ENCODE peak calls at places on chromosome 6, in seven cellular contexts. One of them, this sample, is unnamed.

GRCh38 chr6:40788661-40789111 is 201.5 kb upstream of the LRFN2 start:
- DNase-seq in heart left ventricle: no peak
- DNase-seq in hepatocyte: no peak
- DNase-seq in T-helper 17 cell: no peak
- DNase-seq in LoVo: no peak
- DNase-seq in G401: no peak
- DNase-seq in CD4-positive, alpha-beta T cell: no peak
- DNase-seq in this sample: no peak

GRCh38 chr6:99119109-99120031 is 171.6 kb upstream of the FBXL4 start:
- DNase-seq in heart left ventricle: no peak
- DNase-seq in hepatocyte: peak
- DNase-seq in T-helper 17 cell: no peak
- DNase-seq in LoVo: peak
- DNase-seq in G401: peak
- DNase-seq in CD4-positive, alpha-beta T cell: peak
- DNase-seq in this sample: no peak

GRCh38 chr6:6700871-6701270 is 112.4 kb downstream of the LY86 start:
- DNase-seq in heart left ventricle: no peak
- DNase-seq in hepatocyte: no peak
- DNase-seq in T-helper 17 cell: no peak
- DNase-seq in LoVo: no peak
- DNase-seq in G401: no peak
- DNase-seq in CD4-positive, alpha-beta T cell: no peak
- DNase-seq in this sample: no peak

GRCh38 chr6:63352587-63353281 is 33.0 kb upstream of the LGSN start:
- DNase-seq in heart left ventricle: no peak
- DNase-seq in hepatocyte: peak
- DNase-seq in T-helper 17 cell: no peak
- DNase-seq in LoVo: peak
- DNase-seq in G401: peak
- DNase-seq in CD4-positive, alpha-beta T cell: no peak
- DNase-seq in this sample: peak

GRCh38 chr6:168645326-168645725 is 204.3 kb downstream of the SMOC2 start:
- DNase-seq in heart left ventricle: no peak
- DNase-seq in hepatocyte: no peak
- DNase-seq in T-helper 17 cell: no peak
- DNase-seq in LoVo: no peak
- DNase-seq in G401: no peak
- DNase-seq in CD4-positive, alpha-beta T cell: no peak
- DNase-seq in this sample: no peak

GRCh38 chr6:148947621-148948444 is 201.0 kb downstream of the UST start:
- DNase-seq in heart left ventricle: peak
- DNase-seq in hepatocyte: peak
- DNase-seq in T-helper 17 cell: peak
- DNase-seq in LoVo: peak
- DNase-seq in G401: peak
- DNase-seq in CD4-positive, alpha-beta T cell: peak
- DNase-seq in this sample: peak

GRCh38 chr6:30169658-30170614 is 6.6 kb downstream of the TRIM15 start:
- DNase-seq in heart left ventricle: no peak
- DNase-seq in hepatocyte: peak
- DNase-seq in T-helper 17 cell: no peak
- DNase-seq in LoVo: peak
- DNase-seq in G401: peak
- DNase-seq in CD4-positive, alpha-beta T cell: no peak
- DNase-seq in this sample: peak

GRCh38 chr6:21522773-21523490 is 70.6 kb upstream of the SOX4 start:
- DNase-seq in heart left ventricle: no peak
- DNase-seq in hepatocyte: no peak
- DNase-seq in T-helper 17 cell: no peak
- DNase-seq in LoVo: no peak
- DNase-seq in G401: peak
- DNase-seq in CD4-positive, alpha-beta T cell: no peak
- DNase-seq in this sample: peak

GRCh38 chr6:126153661-126154060 is 167.3 kb downstream of the TRMT11 start:
- DNase-seq in heart left ventricle: no peak
- DNase-seq in hepatocyte: no peak
- DNase-seq in T-helper 17 cell: no peak
- DNase-seq in LoVo: no peak
- DNase-seq in G401: no peak
- DNase-seq in CD4-positive, alpha-beta T cell: no peak
- DNase-seq in this sample: peak

GRCh38 chr6:108029226-108029921 is 45.2 kb downstream of the OSTM1 start:
- DNase-seq in heart left ventricle: no peak
- DNase-seq in hepatocyte: no peak
- DNase-seq in T-helper 17 cell: no peak
- DNase-seq in LoVo: no peak
- DNase-seq in G401: peak
- DNase-seq in CD4-positive, alpha-beta T cell: no peak
- DNase-seq in this sample: no peak

GRCh38 chr6:170597278-170597677 is 12.8 kb upstream of the PDCD2 start:
- DNase-seq in heart left ventricle: no peak
- DNase-seq in hepatocyte: no peak
- DNase-seq in T-helper 17 cell: no peak
- DNase-seq in LoVo: no peak
- DNase-seq in G401: no peak
- DNase-seq in CD4-positive, alpha-beta T cell: no peak
- DNase-seq in this sample: no peak

GRCh38 chr6:167282165-167282564 is 8.9 kb upstream of the UNC93A start:
- DNase-seq in heart left ventricle: no peak
- DNase-seq in hepatocyte: no peak
- DNase-seq in T-helper 17 cell: no peak
- DNase-seq in LoVo: no peak
- DNase-seq in G401: no peak
- DNase-seq in CD4-positive, alpha-beta T cell: no peak
- DNase-seq in this sample: no peak

GRCh38 chr6:30200551-30201281 is 12.5 kb downstream of the TRIM26 start:
- DNase-seq in heart left ventricle: no peak
- DNase-seq in hepatocyte: no peak
- DNase-seq in T-helper 17 cell: no peak
- DNase-seq in LoVo: no peak
- DNase-seq in G401: no peak
- DNase-seq in CD4-positive, alpha-beta T cell: no peak
- DNase-seq in this sample: no peak

GRCh38 chr6:10809098-10809497 is 29.2 kb downstream of the MAK start:
- DNase-seq in heart left ventricle: no peak
- DNase-seq in hepatocyte: no peak
- DNase-seq in T-helper 17 cell: no peak
- DNase-seq in LoVo: no peak
- DNase-seq in G401: no peak
- DNase-seq in CD4-positive, alpha-beta T cell: no peak
- DNase-seq in this sample: no peak

GRCh38 chr6:64437996-64438395 is 802.4 kb downstream of the PHF3 start:
- DNase-seq in heart left ventricle: no peak
- DNase-seq in hepatocyte: no peak
- DNase-seq in T-helper 17 cell: no peak
- DNase-seq in LoVo: no peak
- DNase-seq in G401: no peak
- DNase-seq in CD4-positive, alpha-beta T cell: no peak
- DNase-seq in this sample: no peak

GRCh38 chr6:138504764-138505689 is 5.7 kb upstream of the NHSL1 start:
- DNase-seq in heart left ventricle: no peak
- DNase-seq in hepatocyte: no peak
- DNase-seq in T-helper 17 cell: no peak
- DNase-seq in LoVo: peak
- DNase-seq in G401: no peak
- DNase-seq in CD4-positive, alpha-beta T cell: no peak
- DNase-seq in this sample: no peak

GRCh38 chr6:56255370-56255769 is 8.0 kb upstream of the COL21A1 start:
- DNase-seq in heart left ventricle: no peak
- DNase-seq in hepatocyte: no peak
- DNase-seq in T-helper 17 cell: no peak
- DNase-seq in LoVo: no peak
- DNase-seq in G401: no peak
- DNase-seq in CD4-positive, alpha-beta T cell: no peak
- DNase-seq in this sample: no peak

GRCh38 chr6:158500016-158500735 is 59.7 kb upstream of the TMEM181 start:
- DNase-seq in heart left ventricle: no peak
- DNase-seq in hepatocyte: no peak
- DNase-seq in T-helper 17 cell: no peak
- DNase-seq in LoVo: no peak
- DNase-seq in G401: peak
- DNase-seq in CD4-positive, alpha-beta T cell: no peak
- DNase-seq in this sample: no peak

GRCh38 chr6:1317302-1317815 is 5.5 kb downstream of the FOXQ1 start:
- DNase-seq in heart left ventricle: no peak
- DNase-seq in hepatocyte: no peak
- DNase-seq in T-helper 17 cell: no peak
- DNase-seq in LoVo: no peak
- DNase-seq in G401: no peak
- DNase-seq in CD4-positive, alpha-beta T cell: no peak
- DNase-seq in this sample: no peak

GRCh38 chr6:6556738-6557503 is 31.6 kb upstream of the LY86 start:
- DNase-seq in heart left ventricle: peak
- DNase-seq in hepatocyte: peak
- DNase-seq in T-helper 17 cell: no peak
- DNase-seq in LoVo: peak
- DNase-seq in G401: peak
- DNase-seq in CD4-positive, alpha-beta T cell: peak
- DNase-seq in this sample: peak

GRCh38 chr6:170575250-170575649 is 9.2 kb downstream of the PDCD2 start:
- DNase-seq in heart left ventricle: no peak
- DNase-seq in hepatocyte: peak
- DNase-seq in T-helper 17 cell: no peak
- DNase-seq in LoVo: no peak
- DNase-seq in G401: no peak
- DNase-seq in CD4-positive, alpha-beta T cell: no peak
- DNase-seq in this sample: no peak

GRCh38 chr6:54248319-54248718 is 59.9 kb upstream of the TINAG start:
- DNase-seq in heart left ventricle: no peak
- DNase-seq in hepatocyte: no peak
- DNase-seq in T-helper 17 cell: no peak
- DNase-seq in LoVo: no peak
- DNase-seq in G401: no peak
- DNase-seq in CD4-positive, alpha-beta T cell: no peak
- DNase-seq in this sample: no peak

GRCh38 chr6:105501945-105502344 is 99.1 kb upstream of the PREP start:
- DNase-seq in heart left ventricle: no peak
- DNase-seq in hepatocyte: no peak
- DNase-seq in T-helper 17 cell: no peak
- DNase-seq in LoVo: no peak
- DNase-seq in G401: peak
- DNase-seq in CD4-positive, alpha-beta T cell: no peak
- DNase-seq in this sample: no peak

GRCh38 chr6:166815629-166816028 is 140.7 kb downstream of the RNASET2 start:
- DNase-seq in heart left ventricle: no peak
- DNase-seq in hepatocyte: peak
- DNase-seq in T-helper 17 cell: no peak
- DNase-seq in LoVo: peak
- DNase-seq in G401: no peak
- DNase-seq in CD4-positive, alpha-beta T cell: no peak
- DNase-seq in this sample: no peak

GRCh38 chr6:16684896-16685554 is 76.2 kb downstream of the ATXN1 start:
- DNase-seq in heart left ventricle: no peak
- DNase-seq in hepatocyte: no peak
- DNase-seq in T-helper 17 cell: peak
- DNase-seq in LoVo: no peak
- DNase-seq in G401: no peak
- DNase-seq in CD4-positive, alpha-beta T cell: peak
- DNase-seq in this sample: no peak

GRCh38 chr6:166775180-166775922 is 148.3 kb upstream of the RPS6KA2 start:
- DNase-seq in heart left ventricle: peak
- DNase-seq in hepatocyte: peak
- DNase-seq in T-helper 17 cell: peak
- DNase-seq in LoVo: peak
- DNase-seq in G401: peak
- DNase-seq in CD4-positive, alpha-beta T cell: peak
- DNase-seq in this sample: peak

GRCh38 chr6:136103763-136104311 is 146.3 kb downstream of the MTFR2 start:
- DNase-seq in heart left ventricle: peak
- DNase-seq in hepatocyte: peak
- DNase-seq in T-helper 17 cell: no peak
- DNase-seq in LoVo: no peak
- DNase-seq in G401: peak
- DNase-seq in CD4-positive, alpha-beta T cell: no peak
- DNase-seq in this sample: peak

GRCh38 chr6:9292975-9293374 is 857.6 kb upstream of the SLC35B3 start:
- DNase-seq in heart left ventricle: no peak
- DNase-seq in hepatocyte: no peak
- DNase-seq in T-helper 17 cell: no peak
- DNase-seq in LoVo: no peak
- DNase-seq in G401: no peak
- DNase-seq in CD4-positive, alpha-beta T cell: no peak
- DNase-seq in this sample: no peak

GRCh38 chr6:53179961-53180651 is 31.5 kb upstream of the GCM1 start:
- DNase-seq in heart left ventricle: peak
- DNase-seq in hepatocyte: peak
- DNase-seq in T-helper 17 cell: no peak
- DNase-seq in LoVo: no peak
- DNase-seq in G401: no peak
- DNase-seq in CD4-positive, alpha-beta T cell: peak
- DNase-seq in this sample: no peak

GRCh38 chr6:13526718-13527668 is 39.6 kb upstream of the GFOD1 start:
- DNase-seq in heart left ventricle: no peak
- DNase-seq in hepatocyte: no peak
- DNase-seq in T-helper 17 cell: no peak
- DNase-seq in LoVo: no peak
- DNase-seq in G401: peak
- DNase-seq in CD4-positive, alpha-beta T cell: peak
- DNase-seq in this sample: no peak

GRCh38 chr6:152572395-152573061 is 64.6 kb downstream of the SYNE1 start:
- DNase-seq in heart left ventricle: no peak
- DNase-seq in hepatocyte: no peak
- DNase-seq in T-helper 17 cell: no peak
- DNase-seq in LoVo: no peak
- DNase-seq in G401: no peak
- DNase-seq in CD4-positive, alpha-beta T cell: no peak
- DNase-seq in this sample: no peak

GRCh38 chr6:14088600-14089168 is 28.9 kb upstream of the CD83 start:
- DNase-seq in heart left ventricle: no peak
- DNase-seq in hepatocyte: no peak
- DNase-seq in T-helper 17 cell: no peak
- DNase-seq in LoVo: no peak
- DNase-seq in G401: no peak
- DNase-seq in CD4-positive, alpha-beta T cell: no peak
- DNase-seq in this sample: no peak

GRCh38 chr6:45420083-45420908 is 42.6 kb upstream of the SUPT3H start:
- DNase-seq in heart left ventricle: no peak
- DNase-seq in hepatocyte: peak
- DNase-seq in T-helper 17 cell: peak
- DNase-seq in LoVo: no peak
- DNase-seq in G401: no peak
- DNase-seq in CD4-positive, alpha-beta T cell: peak
- DNase-seq in this sample: peak

GRCh38 chr6:151992091-151992490 is 184.6 kb downstream of the ESR1 start:
- DNase-seq in heart left ventricle: no peak
- DNase-seq in hepatocyte: no peak
- DNase-seq in T-helper 17 cell: no peak
- DNase-seq in LoVo: no peak
- DNase-seq in G401: no peak
- DNase-seq in CD4-positive, alpha-beta T cell: no peak
- DNase-seq in this sample: no peak

GRCh38 chr6:26537846-26538571 is at the start of gene HMGN4:
- DNase-seq in heart left ventricle: peak
- DNase-seq in hepatocyte: peak
- DNase-seq in T-helper 17 cell: peak
- DNase-seq in LoVo: peak
- DNase-seq in G401: peak
- DNase-seq in CD4-positive, alpha-beta T cell: peak
- DNase-seq in this sample: peak

GRCh38 chr6:16437095-16437494 is 198.7 kb downstream of the GMPR start:
- DNase-seq in heart left ventricle: no peak
- DNase-seq in hepatocyte: no peak
- DNase-seq in T-helper 17 cell: no peak
- DNase-seq in LoVo: no peak
- DNase-seq in G401: no peak
- DNase-seq in CD4-positive, alpha-beta T cell: no peak
- DNase-seq in this sample: no peak